ENCODE peak calls at places on chromosome 10, in eight cellular contexts. One of them, this sample, is unnamed.

GRCh38 chr10:22058195-22058594 is 54.7 kb upstream of the DNAJC1 start:
- DNase-seq in endothelial cell: no peak
- DNase-seq in foreskin fibroblast: no peak
- DNase-seq in fibroblast of the aortic adventitia: peak; percentile 4
- DNase-seq in adrenal gland: no peak
- DNase-seq in NB4: no peak
- DNase-seq in choroid plexus epithelial cell: peak; percentile 65
- DNase-seq in GM13977: no peak
- DNase-seq in this sample: no peak

GRCh38 chr10:1829712-1830111 is 92.4 kb upstream of the ADARB2 start:
- DNase-seq in GM13977: no peak
- DNase-seq in foreskin fibroblast: no peak
- DNase-seq in endothelial cell: no peak
- DNase-seq in choroid plexus epithelial cell: no peak
- DNase-seq in NB4: no peak
- DNase-seq in fibroblast of the aortic adventitia: no peak
- DNase-seq in adrenal gland: no peak
- DNase-seq in this sample: no peak

GRCh38 chr10:73413528-73414229 is at the start of gene ANXA7:
- DNase-seq in NB4: peak; percentile 93
- DNase-seq in endothelial cell: peak; percentile 97
- DNase-seq in fibroblast of the aortic adventitia: peak; percentile 71
- DNase-seq in choroid plexus epithelial cell: peak; percentile 86
- DNase-seq in foreskin fibroblast: peak; percentile 96
- DNase-seq in adrenal gland: peak; percentile 91
- DNase-seq in GM13977: peak; percentile 96
- DNase-seq in this sample: peak; percentile 79

GRCh38 chr10:107790271-107790670 is 625.8 kb upstream of the SORCS1 start:
- DNase-seq in foreskin fibroblast: no peak
- DNase-seq in endothelial cell: no peak
- DNase-seq in choroid plexus epithelial cell: peak; percentile 10
- DNase-seq in NB4: no peak
- DNase-seq in fibroblast of the aortic adventitia: no peak
- DNase-seq in GM13977: no peak
- DNase-seq in adrenal gland: no peak
- DNase-seq in this sample: no peak

GRCh38 chr10:29535012-29535777 is 99.6 kb downstream of the SVIL start:
- DNase-seq in NB4: peak; percentile 4
- DNase-seq in endothelial cell: peak; percentile 58
- DNase-seq in foreskin fibroblast: peak; percentile 92
- DNase-seq in adrenal gland: peak; percentile 36
- DNase-seq in fibroblast of the aortic adventitia: peak; percentile 80
- DNase-seq in choroid plexus epithelial cell: peak; percentile 80
- DNase-seq in GM13977: no peak
- DNase-seq in this sample: peak; percentile 87

GRCh38 chr10:122316224-122316884 is 45.3 kb downstream of the BTBD16 start:
- DNase-seq in fibroblast of the aortic adventitia: no peak
- DNase-seq in choroid plexus epithelial cell: no peak
- DNase-seq in GM13977: no peak
- DNase-seq in NB4: no peak
- DNase-seq in foreskin fibroblast: no peak
- DNase-seq in endothelial cell: no peak
- DNase-seq in adrenal gland: no peak
- DNase-seq in this sample: no peak

GRCh38 chr10:16195178-16195769 is 241.5 kb upstream of the PTER start:
- DNase-seq in foreskin fibroblast: no peak
- DNase-seq in endothelial cell: no peak
- DNase-seq in adrenal gland: no peak
- DNase-seq in GM13977: peak; percentile 10
- DNase-seq in fibroblast of the aortic adventitia: no peak
- DNase-seq in NB4: no peak
- DNase-seq in choroid plexus epithelial cell: no peak
- DNase-seq in this sample: no peak

GRCh38 chr10:19833508-19833824 is 17.2 kb downstream of the PLXDC2 start:
- DNase-seq in NB4: no peak
- DNase-seq in adrenal gland: no peak
- DNase-seq in fibroblast of the aortic adventitia: no peak
- DNase-seq in choroid plexus epithelial cell: no peak
- DNase-seq in foreskin fibroblast: no peak
- DNase-seq in endothelial cell: no peak
- DNase-seq in GM13977: no peak
- DNase-seq in this sample: no peak

GRCh38 chr10:34655286-34656170 is 159.6 kb downstream of the PARD3 start:
- DNase-seq in foreskin fibroblast: peak; percentile 82
- DNase-seq in endothelial cell: peak; percentile 68
- DNase-seq in choroid plexus epithelial cell: peak; percentile 87
- DNase-seq in GM13977: peak; percentile 35
- DNase-seq in adrenal gland: peak; percentile 35
- DNase-seq in fibroblast of the aortic adventitia: peak; percentile 86
- DNase-seq in NB4: peak; percentile 59
- DNase-seq in this sample: peak; percentile 67

GRCh38 chr10:79171504-79171903 is 102.7 kb downstream of the ZMIZ1 start:
- DNase-seq in choroid plexus epithelial cell: no peak
- DNase-seq in foreskin fibroblast: no peak
- DNase-seq in GM13977: no peak
- DNase-seq in NB4: no peak
- DNase-seq in fibroblast of the aortic adventitia: no peak
- DNase-seq in adrenal gland: no peak
- DNase-seq in endothelial cell: no peak
- DNase-seq in this sample: no peak

GRCh38 chr10:29414501-29414900 is 125.6 kb downstream of the LYZL1 start:
- DNase-seq in adrenal gland: no peak
- DNase-seq in GM13977: no peak
- DNase-seq in choroid plexus epithelial cell: no peak
- DNase-seq in fibroblast of the aortic adventitia: no peak
- DNase-seq in endothelial cell: no peak
- DNase-seq in NB4: no peak
- DNase-seq in foreskin fibroblast: no peak
- DNase-seq in this sample: no peak

GRCh38 chr10:124688889-124689670 is 55.1 kb downstream of the FAM53B start:
- DNase-seq in choroid plexus epithelial cell: peak; percentile 50
- DNase-seq in GM13977: peak; percentile 83
- DNase-seq in adrenal gland: no peak
- DNase-seq in foreskin fibroblast: no peak
- DNase-seq in fibroblast of the aortic adventitia: no peak
- DNase-seq in endothelial cell: no peak
- DNase-seq in NB4: no peak
- DNase-seq in this sample: no peak

GRCh38 chr10:114683593-114683992 is 25.5 kb upstream of the ABLIM1 start:
- DNase-seq in fibroblast of the aortic adventitia: no peak
- DNase-seq in NB4: no peak
- DNase-seq in GM13977: no peak
- DNase-seq in choroid plexus epithelial cell: no peak
- DNase-seq in foreskin fibroblast: no peak
- DNase-seq in adrenal gland: no peak
- DNase-seq in endothelial cell: no peak
- DNase-seq in this sample: no peak

GRCh38 chr10:110916554-110917346 is 2.2 kb downstream of the BBIP1 start:
- DNase-seq in NB4: peak; percentile 20
- DNase-seq in foreskin fibroblast: peak; percentile 89
- DNase-seq in choroid plexus epithelial cell: peak; percentile 90
- DNase-seq in GM13977: no peak
- DNase-seq in endothelial cell: no peak
- DNase-seq in adrenal gland: no peak
- DNase-seq in fibroblast of the aortic adventitia: peak; percentile 89
- DNase-seq in this sample: peak; percentile 92

GRCh38 chr10:17655567-17656146 is 11.7 kb downstream of the STAM start:
- DNase-seq in endothelial cell: no peak
- DNase-seq in adrenal gland: no peak
- DNase-seq in NB4: peak; percentile 85
- DNase-seq in fibroblast of the aortic adventitia: no peak
- DNase-seq in choroid plexus epithelial cell: peak; percentile 62
- DNase-seq in foreskin fibroblast: no peak
- DNase-seq in GM13977: peak; percentile 56
- DNase-seq in this sample: peak; percentile 60

GRCh38 chr10:50540069-50540825 is 83.5 kb downstream of the SGMS1 start:
- DNase-seq in adrenal gland: peak; percentile 20
- DNase-seq in endothelial cell: no peak
- DNase-seq in fibroblast of the aortic adventitia: peak; percentile 41
- DNase-seq in choroid plexus epithelial cell: no peak
- DNase-seq in GM13977: no peak
- DNase-seq in foreskin fibroblast: no peak
- DNase-seq in NB4: peak; percentile 30
- DNase-seq in this sample: no peak

GRCh38 chr10:5830629-5831445 is 17.6 kb upstream of the GDI2 start:
- DNase-seq in GM13977: no peak
- DNase-seq in fibroblast of the aortic adventitia: no peak
- DNase-seq in foreskin fibroblast: no peak
- DNase-seq in NB4: no peak
- DNase-seq in adrenal gland: no peak
- DNase-seq in endothelial cell: no peak
- DNase-seq in choroid plexus epithelial cell: no peak
- DNase-seq in this sample: no peak

GRCh38 chr10:7070950-7071349 is 339.9 kb downstream of the SFMBT2 start:
- DNase-seq in adrenal gland: no peak
- DNase-seq in choroid plexus epithelial cell: no peak
- DNase-seq in foreskin fibroblast: no peak
- DNase-seq in fibroblast of the aortic adventitia: no peak
- DNase-seq in NB4: no peak
- DNase-seq in endothelial cell: no peak
- DNase-seq in GM13977: no peak
- DNase-seq in this sample: no peak
- TF ChIP-seq CTCF in adrenal gland: no peak
- TF ChIP-seq CTCF in choroid plexus epithelial cell: no peak
- TF ChIP-seq CTCF in foreskin fibroblast: no peak
- TF ChIP-seq CTCF in fibroblast of the aortic adventitia: no peak
- TF ChIP-seq CTCF in NB4: no peak
- TF ChIP-seq CTCF in endothelial cell: no peak
- TF ChIP-seq CTCF in GM13977: no peak
- TF ChIP-seq CTCF in this sample: no peak

DNA sequence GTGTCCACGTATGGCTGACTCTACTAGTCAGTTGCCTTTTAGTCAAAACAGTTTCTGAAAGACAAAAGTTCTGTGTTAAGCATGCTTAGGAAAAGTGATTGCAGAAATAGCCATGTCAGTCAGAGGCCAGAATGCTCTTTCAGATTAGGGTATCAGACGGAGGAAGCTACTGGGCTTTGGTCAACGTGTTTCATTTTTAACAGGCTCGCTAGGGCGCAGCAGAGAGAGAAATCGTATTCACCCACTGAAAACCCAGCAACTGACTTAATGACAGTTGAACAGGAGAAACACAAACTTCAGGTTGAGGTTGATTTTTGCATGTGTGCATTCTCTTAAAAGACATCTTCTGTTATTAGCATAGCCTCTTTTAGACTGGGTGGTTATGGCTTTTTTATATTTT is 322.6 kb upstream of the KIAA1217 start:
- DNase-seq in NB4: no peak
- DNase-seq in foreskin fibroblast: no peak
- DNase-seq in endothelial cell: peak; percentile 5
- DNase-seq in fibroblast of the aortic adventitia: no peak
- DNase-seq in adrenal gland: no peak
- DNase-seq in choroid plexus epithelial cell: no peak
- DNase-seq in GM13977: no peak
- DNase-seq in this sample: no peak
- TF ChIP-seq CTCF in NB4: no peak
- TF ChIP-seq CTCF in foreskin fibroblast: no peak
- TF ChIP-seq CTCF in endothelial cell: no peak
- TF ChIP-seq CTCF in fibroblast of the aortic adventitia: no peak
- TF ChIP-seq CTCF in adrenal gland: no peak
- TF ChIP-seq CTCF in choroid plexus epithelial cell: no peak
- TF ChIP-seq CTCF in GM13977: no peak
- TF ChIP-seq CTCF in this sample: no peak

GRCh38 chr10:24756283-24756682 is 32.6 kb upstream of the ARHGAP21 start:
- DNase-seq in fibroblast of the aortic adventitia: no peak
- DNase-seq in adrenal gland: no peak
- DNase-seq in endothelial cell: no peak
- DNase-seq in NB4: no peak
- DNase-seq in GM13977: no peak
- DNase-seq in choroid plexus epithelial cell: no peak
- DNase-seq in foreskin fibroblast: no peak
- DNase-seq in this sample: no peak
- TF ChIP-seq CTCF in fibroblast of the aortic adventitia: no peak
- TF ChIP-seq CTCF in adrenal gland: no peak
- TF ChIP-seq CTCF in endothelial cell: no peak
- TF ChIP-seq CTCF in NB4: no peak
- TF ChIP-seq CTCF in GM13977: no peak
- TF ChIP-seq CTCF in choroid plexus epithelial cell: no peak
- TF ChIP-seq CTCF in foreskin fibroblast: no peak
- TF ChIP-seq CTCF in this sample: no peak

GRCh38 chr10:132648871-132649528 is 111.4 kb downstream of the INPP5A start:
- DNase-seq in endothelial cell: no peak
- DNase-seq in fibroblast of the aortic adventitia: no peak
- DNase-seq in foreskin fibroblast: no peak
- DNase-seq in NB4: no peak
- DNase-seq in choroid plexus epithelial cell: no peak
- DNase-seq in GM13977: no peak
- DNase-seq in adrenal gland: no peak
- DNase-seq in this sample: no peak

GRCh38 chr10:132650611-132651250 is 113.1 kb downstream of the INPP5A start:
- DNase-seq in fibroblast of the aortic adventitia: no peak
- DNase-seq in adrenal gland: no peak
- DNase-seq in NB4: no peak
- DNase-seq in endothelial cell: no peak
- DNase-seq in choroid plexus epithelial cell: no peak
- DNase-seq in GM13977: no peak
- DNase-seq in foreskin fibroblast: no peak
- DNase-seq in this sample: no peak

GRCh38 chr10:132648072-132648855 is 110.7 kb downstream of the INPP5A start:
- DNase-seq in adrenal gland: no peak
- DNase-seq in NB4: no peak
- DNase-seq in GM13977: no peak
- DNase-seq in endothelial cell: no peak
- DNase-seq in choroid plexus epithelial cell: no peak
- DNase-seq in fibroblast of the aortic adventitia: no peak
- DNase-seq in foreskin fibroblast: no peak
- DNase-seq in this sample: no peak

GRCh38 chr10:132651511-132652029 is 114.0 kb downstream of the INPP5A start:
- DNase-seq in NB4: no peak
- DNase-seq in foreskin fibroblast: no peak
- DNase-seq in adrenal gland: no peak
- DNase-seq in endothelial cell: no peak
- DNase-seq in fibroblast of the aortic adventitia: no peak
- DNase-seq in GM13977: no peak
- DNase-seq in choroid plexus epithelial cell: no peak
- DNase-seq in this sample: no peak

DNA sequence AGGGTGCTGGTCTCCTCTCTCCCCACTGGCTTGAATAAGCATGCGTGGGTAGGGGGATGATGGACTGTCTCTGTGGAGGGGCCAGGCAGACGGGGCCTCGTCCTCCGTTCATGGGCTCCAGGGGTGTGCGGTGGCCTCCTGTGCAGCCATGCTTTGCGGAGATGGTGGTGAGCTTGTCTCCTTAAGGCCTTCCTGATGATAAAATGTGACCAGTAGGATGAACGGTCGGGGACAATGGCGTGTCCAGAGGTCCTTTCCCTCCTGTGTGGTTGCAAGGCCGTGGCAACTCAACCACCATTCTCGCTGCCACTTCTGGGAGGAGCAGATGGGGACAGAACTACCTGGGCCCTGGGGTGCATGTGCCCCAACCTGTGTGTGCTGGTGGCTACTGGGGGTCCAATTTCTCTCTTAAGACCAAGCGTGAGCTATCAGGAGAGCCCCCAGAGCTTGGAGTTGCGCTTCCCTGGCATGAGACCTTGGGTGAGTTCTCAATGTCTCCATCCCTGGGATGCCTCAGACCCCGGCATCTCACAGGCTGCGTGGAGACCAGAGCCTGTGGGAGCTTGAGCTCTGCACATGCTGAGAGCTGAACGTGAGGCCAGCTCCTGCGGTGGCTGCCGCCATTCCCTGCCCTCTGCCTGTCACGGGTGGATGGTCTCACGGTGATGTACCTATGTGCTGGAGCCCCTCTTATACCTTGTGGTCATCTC is 112.2 kb downstream of the INPP5A start:
- DNase-seq in choroid plexus epithelial cell: no peak
- DNase-seq in GM13977: no peak
- DNase-seq in foreskin fibroblast: no peak
- DNase-seq in adrenal gland: no peak
- DNase-seq in fibroblast of the aortic adventitia: no peak
- DNase-seq in endothelial cell: no peak
- DNase-seq in NB4: no peak
- DNase-seq in this sample: no peak
- TF ChIP-seq CTCF in choroid plexus epithelial cell: no peak
- TF ChIP-seq CTCF in GM13977: no peak
- TF ChIP-seq CTCF in foreskin fibroblast: no peak
- TF ChIP-seq CTCF in adrenal gland: no peak
- TF ChIP-seq CTCF in fibroblast of the aortic adventitia: no peak
- TF ChIP-seq CTCF in endothelial cell: no peak
- TF ChIP-seq CTCF in NB4: no peak
- TF ChIP-seq CTCF in this sample: no peak

This sample was measured in HFFc6.